ENCODE peak calls at places on chromosome 17, in five cellular contexts. N is psoas muscle, G is NCI-H774, U is AG08396, E is bronchial epithelial cell. Z is an unnamed sample.

GRCh38 chr17:75571197-75571884 is 16.3 kb upstream of the MYO15B start:
- DNase-seq in E (no peak), N (no peak), U (no peak), G (no peak), Z (no peak)

GRCh38 chr17:78414178-78415162 is 36.0 kb downstream of the PGS1 start:
- DNase-seq in E (no peak), U (no peak), N (no peak), G (no peak), Z (no peak)

GRCh38 chr17:53353919-53354351 is 468.8 kb upstream of the KIF2B start:
- DNase-seq in N (no peak), G (peak; percentile 30), U (no peak), E (no peak), Z (no peak)

GRCh38 chr17:48132375-48132774 is 24.8 kb downstream of the SNX11 start:
- DNase-seq in U (no peak), G (no peak), N (no peak), E (no peak), Z (no peak)

GRCh38 chr17:59627269-59627668 is 7.6 kb downstream of the CLTC start:
- DNase-seq in N (no peak), U (no peak), G (no peak), E (no peak), Z (no peak)

GRCh38 chr17:81999975-82000802 is 22.5 kb downstream of the CENPX start:
- DNase-seq in G (no peak), N (no peak), E (no peak), U (no peak), Z (no peak)

GRCh38 chr17:15651583-15652110 is 32.1 kb upstream of the FBXW10B start:
- DNase-seq in E (peak; percentile 98), G (peak; percentile 41), N (peak; percentile 97), U (peak; percentile 91), Z (peak; percentile 82)

GRCh38 chr17:31394544-31394943 is 3.1 kb downstream of the RAB11FIP4 start:
- DNase-seq in E (peak; percentile 45), N (peak; percentile 45), G (no peak), U (peak; percentile 83), Z (no peak)

GRCh38 chr17:41404024-41404651 is 6.7 kb upstream of the KRT31 start:
- DNase-seq in N (no peak), E (peak; percentile 100), U (peak; percentile 82), G (peak; percentile 56), Z (no peak)

GRCh38 chr17:30379303-30380105 is 777 bp downstream of the CPD start:
- DNase-seq in E (no peak), N (peak; percentile 23), G (peak; percentile 17), U (peak; percentile 25), Z (peak; percentile 43)

GRCh38 chr17:851986-852385 is 69.8 kb downstream of the MRM3 start:
- DNase-seq in N (no peak), U (no peak), E (no peak), G (no peak), Z (no peak)

GRCh38 chr17:27390540-27390939 is 65.7 kb upstream of the KSR1 start:
- DNase-seq in G (no peak), N (no peak), U (no peak), E (no peak), Z (no peak)

GRCh38 chr17:64687959-64688358 is 25.9 kb upstream of the SMURF2 start:
- DNase-seq in N (no peak), E (peak; percentile 74), U (peak; percentile 47), G (no peak), Z (no peak)

GRCh38 chr17:13410874-13411273 is 190.9 kb downstream of the HS3ST3A1 start:
- DNase-seq in N (no peak), G (no peak), U (no peak), E (peak; percentile 37), Z (no peak)

GRCh38 chr17:40542562-40543411 is 22.5 kb downstream of the CCR7 start:
- DNase-seq in U (peak; percentile 81), G (no peak), E (peak; percentile 96), N (peak; percentile 88), Z (peak; percentile 12)

Z was measured in NCI-H146.